ENCODE peak calls at places on chromosome 13, in six cellular contexts. W is GM04504; Z is right cardiac atrium; B is activated CD4-positive, alpha-beta T cell treated with anti-CD3 and anti-CD28 coated beads, Interleukin-2, amount 50 U/mL, for 48 hours; V is stimulated activated CD8-positive, alpha-beta memory T cell treated with anti-CD3 and anti-CD28 coated beads, Interleukin-2, amount 100 ng/mL, for 1 hour; L is GOT3. F is an unnamed sample.
A peak's percentile ranks its signal among the peaks of the same experiment; 100 is the strongest.

GRCh38 chr13:72782717-72783116 is 784 bp downstream of the PIBF1 start:
- DNase-seq in V (no peak), W (peak; percentile 1), B (no peak), Z (no peak), L (no peak), F (no peak)

GRCh38 chr13:20610006-20610405 is 43.0 kb downstream of the IFT88 start:
- DNase-seq in B (no peak), W (no peak), V (no peak), Z (no peak), L (no peak), F (no peak)

GRCh38 chr13:46373623-46374022 is 13.4 kb downstream of the RUBCNL start:
- DNase-seq in W (no peak), V (no peak), Z (no peak), B (no peak), L (no peak), F (no peak)

GRCh38 chr13:27810009-27810408 is 17.7 kb downstream of the GSX1 start:
- DNase-seq in Z (no peak), L (no peak), W (no peak), V (no peak), B (no peak), F (no peak)

GRCh38 chr13:68168448-68168847 is 938.3 kb upstream of the PCDH9 start:
- DNase-seq in Z (no peak), V (no peak), W (no peak), L (no peak), B (no peak), F (no peak)

GRCh38 chr13:111434578-111435159 is 114.2 kb downstream of the TEX29 start:
- DNase-seq in L (no peak), W (no peak), Z (no peak), B (no peak), V (no peak), F (no peak)

GRCh38 chr13:44703371-44703770 is 127.2 kb upstream of the TSC22D1 start:
- DNase-seq in W (peak; percentile 55), L (no peak), B (no peak), Z (no peak), V (no peak), F (no peak)

GRCh38 chr13:113598481-113598880 is 13.9 kb downstream of the TFDP1 start:
- DNase-seq in L (no peak), B (no peak), Z (no peak), W (no peak), V (no peak), F (peak; percentile 35)

GRCh38 chr13:46403851-46404731 is 17.0 kb upstream of the RUBCNL start:
- DNase-seq in B (no peak), W (no peak), V (no peak), L (no peak), Z (no peak), F (no peak)

GRCh38 chr13:34347784-34348573 is 530.0 kb downstream of the RFC3 start:
- DNase-seq in Z (no peak), L (no peak), W (no peak), B (no peak), V (no peak), F (no peak)

GRCh38 chr13:40060318-40061007 is 405.0 kb downstream of the COG6 start:
- DNase-seq in W (peak; percentile 84), V (no peak), Z (peak; percentile 57), L (no peak), B (peak; percentile 78), F (no peak)

GRCh38 chr13:49308104-49308875 is 60.6 kb downstream of the CDADC1 start:
- DNase-seq in W (peak; percentile 35), L (no peak), B (no peak), V (no peak), Z (peak; percentile 90), F (no peak)

GRCh38 chr13:85698236-85698635 is 101.0 kb downstream of the SLITRK6 start:
- DNase-seq in L (no peak), Z (no peak), V (no peak), B (no peak), W (no peak), F (no peak)